ENCODE peak calls at places on chromosomes 13 and 19, in four cellular contexts. K, W, C and I are unnamed samples.

GRCh38 chr19:51511353-51511752 is 9.8 kb upstream of the SIGLEC12 start:
- DNase-seq in K (no peak), W (peak; percentile 15), C (no peak), I (no peak)

GRCh38 chr19:35592226-35592625 is 6.3 kb downstream of the PMIS2 start:
- DNase-seq in K (no peak), W (peak; percentile 57), C (no peak), I (peak; percentile 74)

GRCh38 chr19:46351241-46352041 is 4.6 kb downstream of the PPP5C start:
- DNase-seq in K (no peak), W (peak; percentile 48), C (no peak), I (peak; percentile 41)

GRCh38 chr19:47778954-47779351 is 450 bp downstream of the SELENOW start:
- DNase-seq in K (no peak), W (peak; percentile 27), C (peak; percentile 29), I (no peak)

GRCh38 chr13:41352935-41353801 is 42.1 kb downstream of the NAA16 start:
- DNase-seq in K (peak; percentile 50), W (peak; percentile 67), C (no peak), I (peak; percentile 66)

GRCh38 chr19:54453921-54454780 is 5.2 kb downstream of the LENG8 start:
- DNase-seq in K (no peak), W (no peak), C (no peak), I (no peak)

GRCh38 chr13:99119686-99120085 is 81.0 kb upstream of the UBAC2 start:
- DNase-seq in K (no peak), W (no peak), C (no peak), I (no peak)

GRCh38 chr13:79196366-79196765 is 209.7 kb downstream of the RBM26 start:
- DNase-seq in K (no peak), W (no peak), C (no peak), I (no peak)

GRCh38 chr13:44972956-44973581 is 16.2 kb downstream of the NUFIP1 start:
- DNase-seq in K (no peak), W (peak; percentile 50), C (no peak), I (no peak)

GRCh38 chr13:44961997-44962396 is 27.3 kb downstream of the NUFIP1 start:
- DNase-seq in K (no peak), W (no peak), C (no peak), I (no peak)

GRCh38 chr13:44969858-44970484 is 19.3 kb downstream of the NUFIP1 start:
- DNase-seq in K (no peak), W (peak; percentile 70), C (no peak), I (peak; percentile 32)

GRCh38 chr13:44971656-44972595 is 17.3 kb downstream of the NUFIP1 start:
- DNase-seq in K (no peak), W (no peak), C (no peak), I (no peak)

GRCh38 chr13:44967656-44968451 is 21.4 kb downstream of the NUFIP1 start:
- DNase-seq in K (no peak), W (peak; percentile 51), C (no peak), I (no peak)
- TF ChIP-seq CTCF in K (no peak), W (peak; percentile 24), C (peak; percentile 26), I (no peak)

GRCh38 chr19:55677572-55678028 is 2.6 kb downstream of the EPN1 start:
- DNase-seq in K (no peak), W (no peak), C (no peak), I (no peak)

GRCh38 chr19:55676384-55676783 is 1.4 kb downstream of the EPN1 start:
- DNase-seq in K (no peak), W (peak; percentile 37), C (no peak), I (no peak)

GRCh38 chr19:55676889-55677505 is 2.0 kb downstream of the EPN1 start:
- DNase-seq in K (no peak), W (no peak), C (no peak), I (no peak)

GRCh38 chr19:55679343-55680257 is 4.6 kb downstream of the EPN1 start:
- DNase-seq in K (no peak), W (peak; percentile 79), C (no peak), I (no peak)

DNA sequence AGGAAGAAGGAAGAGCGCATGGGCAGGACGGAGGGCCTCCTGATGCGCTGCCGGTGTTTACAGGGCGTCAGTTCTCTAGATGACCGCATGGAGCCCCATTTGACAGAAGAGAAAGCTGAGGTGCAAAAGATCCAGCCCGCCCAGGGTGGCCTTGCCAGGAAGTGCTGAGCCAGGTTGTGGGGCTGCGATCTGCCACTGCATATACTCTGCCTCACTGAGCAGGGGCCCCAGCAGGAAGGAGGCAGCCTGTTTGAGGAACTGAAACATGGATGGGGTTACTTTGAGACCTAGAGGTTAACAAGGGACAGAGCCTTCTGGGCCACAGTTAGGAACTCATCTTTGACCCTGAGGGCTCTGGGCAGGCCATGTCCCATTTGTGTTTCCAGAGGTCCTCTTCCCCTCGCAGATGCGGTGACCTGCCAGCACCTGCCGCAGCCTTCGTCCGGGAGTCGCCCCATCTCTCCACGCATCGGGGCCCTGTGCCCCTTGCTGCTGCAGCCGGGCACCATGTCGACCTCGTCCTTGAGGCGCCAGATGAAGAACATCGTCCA is 3.2 kb downstream of the EPN1 start:
- DNase-seq in K (no peak), W (no peak), C (peak; percentile 45), I (peak; percentile 85)
- TF ChIP-seq CTCF in K (no peak), W (no peak), C (no peak), I (peak; percentile 28)

GRCh38 chr13:34779171-34779570 is 162.9 kb upstream of the NBEA start:
- DNase-seq in K (no peak), W (no peak), C (no peak), I (no peak)
- TF ChIP-seq CTCF in K (no peak), W (no peak), C (no peak), I (no peak)

DNA sequence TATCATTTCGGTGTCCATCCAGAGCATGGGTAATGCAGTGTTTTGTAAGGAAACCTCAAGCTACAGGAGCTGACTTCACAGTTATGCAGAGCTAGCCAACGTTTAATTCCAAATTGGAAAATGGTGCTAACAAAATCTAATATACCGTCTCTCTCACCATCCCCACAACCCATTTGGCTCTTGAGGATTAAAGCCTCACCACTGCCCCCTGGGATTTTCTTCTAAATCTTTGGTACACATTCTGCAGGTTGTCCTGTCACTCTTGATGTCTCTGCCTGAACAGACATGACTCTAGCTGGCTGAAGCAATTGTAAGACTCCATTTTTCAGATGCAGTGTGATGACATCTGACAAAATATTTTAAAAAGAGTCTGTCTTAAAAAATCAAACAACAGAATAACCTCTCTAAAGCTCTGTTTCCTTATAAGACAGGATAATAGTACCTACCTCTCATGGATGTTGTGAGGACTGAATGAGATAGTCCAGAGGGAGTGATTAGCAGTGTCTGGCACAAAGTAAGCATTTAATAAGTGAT is 451.8 kb downstream of the SUCLA2 start:
- DNase-seq in K (no peak), W (peak; percentile 11), C (no peak), I (no peak)
- TF ChIP-seq CTCF in K (no peak), W (no peak), C (no peak), I (no peak)

DNA sequence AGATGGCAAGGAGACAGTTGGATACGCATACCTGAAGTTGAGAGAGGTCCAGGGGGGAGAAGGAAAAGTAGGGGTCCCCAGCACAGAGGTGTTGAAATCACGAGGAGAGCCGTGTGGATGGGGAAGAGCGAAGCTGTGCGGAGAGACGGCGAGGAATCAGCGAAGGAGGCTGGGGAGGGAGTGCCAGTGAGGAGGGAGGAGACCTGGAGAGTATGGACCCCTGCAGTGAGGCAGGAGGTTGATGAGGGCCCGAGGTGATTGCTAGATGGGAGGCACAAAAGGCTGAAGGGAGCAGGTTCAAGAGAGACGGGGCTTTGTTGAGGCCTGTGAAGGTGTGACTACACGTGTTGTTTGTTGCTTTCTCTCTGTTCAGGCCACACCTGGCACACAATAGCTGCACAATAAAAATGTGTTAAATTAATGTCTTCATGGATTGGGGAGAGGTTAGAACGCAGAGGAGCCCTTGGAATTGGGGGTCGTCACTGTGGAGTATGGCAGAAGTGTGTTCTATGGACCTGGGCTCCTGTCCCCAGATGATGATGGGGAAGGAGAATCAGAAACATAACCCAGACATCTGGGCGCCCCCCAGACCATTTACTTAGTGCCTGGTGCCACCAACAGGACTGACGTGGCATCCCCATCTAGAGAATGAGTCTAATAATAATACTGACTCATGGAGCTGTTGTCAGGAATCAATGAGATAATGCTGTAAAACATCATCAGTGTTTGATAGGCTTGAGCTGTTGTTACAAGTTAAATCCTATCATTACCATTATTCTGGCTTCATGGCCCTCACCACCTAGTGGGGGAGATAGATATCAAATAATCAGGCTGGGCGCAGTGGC is 137.5 kb downstream of the SIPA1L3 start:
- DNase-seq in K (no peak), W (peak; percentile 61), C (no peak), I (peak; percentile 32)
- TF ChIP-seq CTCF in K (no peak), W (peak; percentile 17), C (no peak), I (no peak)

GRCh38 chr19:33747273-33747672 is 49.4 kb upstream of the KCTD15 start:
- DNase-seq in K (no peak), W (no peak), C (no peak), I (no peak)

GRCh38 chr19:33749619-33750175 is 47.0 kb upstream of the KCTD15 start:
- DNase-seq in K (no peak), W (no peak), C (no peak), I (no peak)

GRCh38 chr19:33746159-33746558 is 50.5 kb upstream of the KCTD15 start:
- DNase-seq in K (no peak), W (no peak), C (no peak), I (no peak)

GRCh38 chr19:33749016-33749415 is 47.7 kb upstream of the KCTD15 start:
- DNase-seq in K (no peak), W (no peak), C (no peak), I (no peak)

DNA sequence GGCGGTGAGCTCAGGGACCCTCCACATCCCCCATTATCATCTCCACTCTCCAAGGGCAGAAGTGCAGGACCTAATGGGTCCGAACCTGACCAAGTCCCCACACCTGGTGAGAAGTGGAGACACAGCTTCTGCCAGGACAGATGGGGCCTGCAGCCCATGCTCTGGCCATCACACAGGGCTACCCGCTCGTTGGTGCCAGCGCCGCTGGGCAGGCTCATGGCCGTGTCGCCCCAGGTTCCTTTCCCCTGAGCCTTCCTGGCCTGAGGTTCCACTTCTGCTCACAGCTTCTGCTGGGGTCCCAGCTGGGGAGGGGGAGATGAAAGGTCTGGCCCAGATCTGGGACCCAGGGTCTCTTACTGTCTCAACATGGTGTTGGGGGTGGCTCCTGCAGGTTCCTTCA is 48.4 kb upstream of the KCTD15 start:
- DNase-seq in K (no peak), W (no peak), C (no peak), I (no peak)
- TF ChIP-seq CTCF in K (no peak), W (no peak), C (no peak), I (no peak)

DNA sequence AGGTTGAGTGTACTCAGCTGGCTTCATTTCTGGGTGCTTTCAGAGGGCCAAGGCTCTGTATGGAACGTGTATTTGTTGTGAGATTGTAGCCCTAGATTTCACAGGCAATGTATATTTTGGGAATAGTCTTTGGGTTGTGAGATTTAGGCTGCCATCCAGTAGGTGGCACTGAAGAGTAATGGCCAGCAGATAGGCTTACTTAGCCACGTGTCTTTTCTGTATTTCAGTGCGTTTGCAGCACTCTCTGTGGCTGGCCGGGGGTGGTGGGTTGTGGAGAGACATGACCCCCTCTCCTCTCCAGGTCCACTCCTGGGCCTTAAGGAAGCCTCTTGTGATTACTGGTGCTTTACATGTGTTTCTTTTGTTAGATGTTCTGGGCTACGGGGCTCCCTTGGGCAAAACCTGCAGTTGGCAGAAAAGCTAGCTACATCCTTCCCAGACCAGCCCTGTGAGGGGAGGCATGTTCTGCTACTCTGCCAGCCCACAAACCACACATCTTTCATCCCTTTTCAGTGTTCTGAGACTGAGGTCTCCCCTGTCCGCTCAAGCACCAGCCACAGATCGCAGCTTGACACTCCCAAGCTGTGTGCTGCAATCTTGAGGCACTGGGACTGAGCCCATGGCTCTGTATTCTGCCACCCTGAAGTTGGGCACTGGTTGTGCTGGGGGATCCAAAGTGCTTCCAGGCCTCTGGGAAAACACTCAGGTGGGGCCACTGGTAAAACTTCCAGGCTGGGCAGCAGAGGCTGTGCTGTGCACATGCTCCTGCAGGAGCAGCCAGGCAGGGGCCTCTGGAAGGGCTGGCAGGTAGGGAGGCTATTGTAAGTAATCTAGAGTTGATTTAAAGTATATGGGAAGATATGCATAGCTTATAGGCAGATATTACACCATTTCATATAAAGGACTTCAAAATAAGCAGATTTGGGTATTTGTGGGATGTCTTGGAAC is 1096.8 kb upstream of the PCDH20 start:
- DNase-seq in K (no peak), W (peak; percentile 40), C (no peak), I (peak; percentile 29)
- TF ChIP-seq CTCF in K (no peak), W (peak; percentile 72), C (peak; percentile 36), I (peak; percentile 87)